ENCODE peak calls at places on chromosomes 11 and 22, in ten cellular contexts. T is iris pigment epithelial cell; F is EL; M is activated effector memory CD4-positive, alpha-beta T cell treated with anti-CD3 and anti-CD28 coated beads, Interleukin-2, amount 50 U/mL, for 16 hours; H is CD4-positive, alpha-beta T cell; V is GM12892; K is astrocyte of the spinal cord; X is stimulated activated CD4-positive, alpha-beta T cell treated with anti-CD3 and anti-CD28 coated beads, Interleukin-12 subunit alpha, Interleukin-12 subunit beta, amount 100 ng/mL, for 24 hours; W is stimulated activated naive CD8-positive, alpha-beta T cell treated with anti-CD3 and anti-CD28 coated beads, Interleukin-15, Interleukin-2, amounts not matched to agents 100 U/mL and 50 U/mL, for 24 hours; I is CD4-positive, alpha-beta memory T cell. S is an unnamed sample.

GRCh38 chr11:96393753-96394348 is 4.0 kb downstream of the JRKL start:
- DNase-seq in T (peak; percentile 65), F (peak; percentile 51), M (no peak), H (no peak), V (no peak), K (peak; percentile 61), X (no peak), W (no peak), I (peak; percentile 39), S (no peak)

GRCh38 chr11:117824571-117825537 is at the start of gene FXYD2:
- DNase-seq in T (no peak), F (no peak), M (peak; percentile 58), H (no peak), V (no peak), K (no peak), X (no peak), W (peak; percentile 14), I (no peak), S (no peak)

GRCh38 chr11:112520293-112520692 is 259.6 kb upstream of the PLET1 start:
- DNase-seq in T (no peak), F (no peak), M (no peak), H (no peak), V (peak; percentile 23), K (no peak), X (no peak), W (no peak), I (no peak), S (no peak)

GRCh38 chr22:36916034-36916433 is 2.6 kb downstream of the CSF2RB start:
- DNase-seq in T (no peak), F (no peak), M (no peak), H (no peak), V (no peak), K (no peak), X (no peak), W (no peak), I (no peak), S (no peak)

GRCh38 chr22:28031383-28031922 is 112.4 kb upstream of the PITPNB start:
- DNase-seq in T (no peak), F (no peak), M (no peak), H (no peak), V (no peak), K (no peak), X (no peak), W (no peak), I (no peak), S (no peak)

GRCh38 chr11:88122956-88123355 is 52.3 kb downstream of the RAB38 start:
- DNase-seq in T (no peak), F (no peak), M (no peak), H (no peak), V (no peak), K (no peak), X (no peak), W (no peak), I (no peak), S (no peak)

GRCh38 chr11:76897233-76897632 is 36.5 kb downstream of the ACER3 start:
- DNase-seq in T (no peak), F (no peak), M (no peak), H (no peak), V (no peak), K (no peak), X (no peak), W (no peak), I (no peak), S (no peak)

GRCh38 chr11:108697872-108698473 is 33.1 kb downstream of the DDX10 start:
- DNase-seq in T (peak; percentile 86), F (peak; percentile 71), M (no peak), H (no peak), V (peak; percentile 29), K (peak; percentile 83), X (no peak), W (peak; percentile 20), I (peak; percentile 6), S (peak; percentile 28)

GRCh38 chr22:43053176-43053575 is 36.0 kb downstream of the TTLL1 start:
- DNase-seq in T (no peak), F (no peak), M (no peak), H (no peak), V (no peak), K (no peak), X (no peak), W (no peak), I (no peak), S (no peak)

GRCh38 chr11:66857927-66858185 is 992 bp downstream of the LRFN4 start:
- DNase-seq in T (no peak), F (no peak), M (no peak), H (no peak), V (no peak), K (no peak), X (no peak), W (no peak), I (no peak), S (no peak)

GRCh38 chr22:26642465-26643367 is 14.7 kb upstream of the MIAT start:
- DNase-seq in T (no peak), F (no peak), M (peak; percentile 93), H (peak; percentile 70), V (no peak), K (peak; percentile 41), X (peak; percentile 79), W (peak; percentile 87), I (peak; percentile 51), S (no peak)

GRCh38 chr11:95913830-95914229 is 10.1 kb downstream of the MTMR2 start:
- DNase-seq in T (no peak), F (no peak), M (no peak), H (no peak), V (no peak), K (no peak), X (no peak), W (no peak), I (no peak), S (no peak)

GRCh38 chr22:35612903-35613302 is 4.2 kb downstream of the MB start:
- DNase-seq in T (no peak), F (no peak), M (no peak), H (no peak), V (no peak), K (no peak), X (no peak), W (no peak), I (no peak), S (no peak)

GRCh38 chr11:61922539-61922938 is 5.2 kb upstream of the RAB3IL1 start:
- DNase-seq in T (peak; percentile 29), F (peak; percentile 68), M (no peak), H (no peak), V (no peak), K (peak; percentile 64), X (no peak), W (no peak), I (no peak), S (peak; percentile 37)

GRCh38 chr11:79050784-79051183 is 390.0 kb downstream of the TENM4 start:
- DNase-seq in T (no peak), F (no peak), M (no peak), H (no peak), V (no peak), K (no peak), X (no peak), W (no peak), I (no peak), S (no peak)

GRCh38 chr11:57513446-57513795 is 2.1 kb downstream of the SLC43A1 start:
- DNase-seq in T (no peak), F (no peak), M (no peak), H (no peak), V (no peak), K (no peak), X (no peak), W (no peak), I (no peak), S (no peak)

GRCh38 chr11:40544162-40544561 is 915.3 kb downstream of the LRRC4C start:
- DNase-seq in T (no peak), F (no peak), M (no peak), H (no peak), V (no peak), K (no peak), X (no peak), W (no peak), I (no peak), S (no peak)

GRCh38 chr11:33622806-33623205 is 77.8 kb downstream of the C11orf91 start:
- DNase-seq in T (no peak), F (no peak), M (no peak), H (no peak), V (no peak), K (no peak), X (no peak), W (no peak), I (no peak), S (no peak)

GRCh38 chr11:85941380-85941973 is 86.3 kb downstream of the CCDC83 start:
- DNase-seq in T (peak; percentile 73), F (peak; percentile 69), M (no peak), H (no peak), V (no peak), K (peak; percentile 68), X (peak; percentile 33), W (peak; percentile 46), I (no peak), S (peak; percentile 43)

GRCh38 chr22:45999379-45999971 is 22.5 kb upstream of the WNT7B start:
- DNase-seq in T (no peak), F (no peak), M (no peak), H (no peak), V (no peak), K (no peak), X (no peak), W (no peak), I (no peak), S (no peak)

GRCh38 chr11:116071241-116071640 is 567.0 kb upstream of the CADM1 start:
- DNase-seq in T (no peak), F (no peak), M (no peak), H (no peak), V (no peak), K (no peak), X (no peak), W (no peak), I (no peak), S (no peak)

GRCh38 chr22:22343603-22344276 is 99.2 kb downstream of the VPREB1 start:
- DNase-seq in T (no peak), F (no peak), M (no peak), H (no peak), V (no peak), K (no peak), X (no peak), W (no peak), I (no peak), S (no peak)

GRCh38 chr11:106032861-106033260 is 10.8 kb upstream of the MSANTD4 start:
- DNase-seq in T (peak; percentile 49), F (no peak), M (no peak), H (no peak), V (no peak), K (peak; percentile 52), X (no peak), W (no peak), I (no peak), S (no peak)

GRCh38 chr22:21568207-21569075 is 927 bp downstream of the UBE2L3 start:
- DNase-seq in T (peak; percentile 52), F (peak; percentile 49), M (peak; percentile 76), H (peak; percentile 20), V (no peak), K (peak; percentile 22), X (no peak), W (peak; percentile 32), I (peak; percentile 41), S (no peak)